ENCODE peak calls at places on chromosome 2, in five cellular contexts. I, P, F, G and X are unnamed samples.

GRCh38 chr2:216034065-216034464 is 20.7 kb upstream of the MREG start:
- DNase-seq in I (peak), P (peak), F (peak), G (peak), X (no peak)

GRCh38 chr2:106546376-106546990 is 59.3 kb downstream of the CD8B2 start:
- DNase-seq in I (no peak), P (no peak), F (no peak), G (no peak), X (no peak)

GRCh38 chr2:120952318-120952717 is 216.7 kb downstream of the GLI2 start:
- DNase-seq in I (no peak), P (peak), F (no peak), G (no peak), X (no peak)

GRCh38 chr2:235946590-235946989 is 221.6 kb downstream of the GBX2 start:
- DNase-seq in I (no peak), P (no peak), F (no peak), G (no peak), X (no peak)

GRCh38 chr2:85179541-85179940 is 46.3 kb downstream of the TCF7L1 start:
- DNase-seq in I (no peak), P (no peak), F (no peak), G (no peak), X (no peak)

GRCh38 chr2:77831471-77831870 is 309.3 kb upstream of the LRRTM4 start:
- DNase-seq in I (no peak), P (no peak), F (no peak), G (no peak), X (no peak)

GRCh38 chr2:107592225-107592624 is 234.5 kb upstream of the RGPD4 start:
- DNase-seq in I (no peak), P (no peak), F (no peak), G (no peak), X (no peak)

GRCh38 chr2:69797836-69798465 is 31.5 kb upstream of the GMCL1 start:
- DNase-seq in I (no peak), P (peak), F (no peak), G (no peak), X (no peak)

GRCh38 chr2:79191816-79192215 is 32.3 kb upstream of the REG3A start:
- DNase-seq in I (no peak), P (no peak), F (no peak), G (no peak), X (no peak)

GRCh38 chr2:23760746-23761145 is 166.2 kb downstream of the ATAD2B start:
- DNase-seq in I (no peak), P (peak), F (no peak), G (no peak), X (no peak)
- TF ChIP-seq CTCF in I (no peak), P (peak), F (peak), G (peak), X (peak)

DNA sequence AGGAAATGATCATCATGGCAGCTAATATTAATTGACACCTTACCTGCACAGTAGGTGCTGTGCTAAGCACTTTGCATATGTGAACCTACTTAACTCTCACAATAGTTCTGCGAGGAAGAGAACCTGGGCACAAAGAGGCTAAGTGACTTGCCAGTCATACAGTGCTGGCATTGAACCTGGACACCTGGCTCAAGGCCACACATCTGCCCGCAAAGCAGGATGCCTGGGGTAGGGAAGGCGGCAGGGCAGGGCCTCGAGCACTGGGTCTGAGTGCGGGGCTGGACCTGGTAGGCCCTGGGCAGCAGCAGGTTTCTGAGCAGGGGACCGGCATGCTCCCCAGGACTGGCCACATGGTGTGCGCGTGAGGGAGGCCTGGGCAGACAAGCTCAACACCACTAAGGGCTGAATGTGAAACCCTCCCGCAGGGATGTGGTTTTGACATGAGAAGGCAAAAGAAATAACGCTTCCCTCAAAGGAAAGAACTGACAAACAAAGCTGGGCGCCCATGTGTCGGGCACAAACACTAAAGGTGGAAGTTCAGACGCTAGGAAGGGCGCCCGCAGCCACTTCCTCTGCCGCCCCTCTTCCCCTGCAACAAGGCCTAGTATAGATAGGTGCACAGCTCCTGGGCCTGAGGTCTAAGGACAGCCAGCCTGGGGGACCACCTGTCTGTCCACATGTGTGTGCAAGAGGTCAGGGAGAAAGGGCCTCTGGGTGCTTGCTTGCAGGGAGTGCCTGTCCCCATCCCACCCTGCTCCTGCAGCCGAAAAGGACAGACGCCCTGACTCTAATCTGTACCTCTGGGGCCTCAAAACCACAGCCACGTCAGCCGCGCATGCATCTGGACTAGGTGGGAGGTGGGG is 92.5 kb downstream of the ZFP36L2 start:
- DNase-seq in I (peak), P (no peak), F (no peak), G (no peak), X (no peak)
- TF ChIP-seq CTCF in I (no peak), P (no peak), F (no peak), G (no peak), X (no peak)

DNA sequence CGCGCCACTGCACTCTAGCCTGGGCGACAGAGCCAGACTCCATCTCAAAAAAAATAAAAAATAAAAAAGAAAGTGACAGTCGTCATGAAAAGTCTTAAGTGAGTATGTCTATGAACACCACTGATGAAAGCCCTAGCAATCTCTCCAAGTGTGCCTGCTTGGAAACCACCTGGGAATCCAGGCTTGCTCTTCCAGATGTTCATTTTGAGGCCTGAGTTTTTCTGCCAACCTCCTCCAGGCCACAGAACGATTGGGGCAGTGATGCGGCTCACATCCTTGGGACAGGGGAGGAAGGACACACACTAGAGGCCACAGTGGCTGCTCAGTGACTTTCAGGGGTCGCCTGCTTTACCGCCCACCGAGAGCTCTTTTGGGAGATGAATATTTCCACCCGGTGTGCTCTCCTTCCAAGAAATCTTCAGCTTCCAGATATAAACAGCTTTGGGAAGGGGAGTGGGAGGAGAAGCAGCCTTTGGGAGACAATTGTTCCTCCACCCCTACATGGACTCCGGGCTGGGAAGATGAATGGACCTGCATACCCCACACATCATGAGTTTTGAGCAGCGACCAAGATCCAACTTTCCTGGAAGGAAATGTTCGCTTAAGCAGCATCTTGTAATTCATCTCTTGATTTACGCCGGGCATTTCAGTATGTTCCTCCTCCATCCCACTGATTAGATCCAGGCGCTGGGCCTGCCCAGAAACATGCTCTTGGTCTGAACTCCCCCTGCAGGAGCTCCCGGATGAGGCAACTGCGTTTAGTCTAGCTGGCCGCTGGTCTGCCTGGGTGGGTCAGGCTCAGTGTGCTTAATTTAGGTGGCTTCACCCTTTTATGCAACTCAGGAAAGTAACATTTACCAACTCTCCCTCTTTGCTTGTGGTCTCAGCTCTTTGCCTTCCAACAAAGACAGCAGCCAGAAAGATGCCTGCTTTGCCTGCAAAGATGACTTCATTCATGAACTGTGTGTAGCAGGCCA is 6.2 kb upstream of the ARMC9 start:
- DNase-seq in I (peak), P (peak), F (peak), G (peak), X (peak)
- TF ChIP-seq CTCF in I (peak), P (peak), F (peak), G (peak), X (peak)

GRCh38 chr2:238714038-238714528 is 133.8 kb upstream of the TWIST2 start:
- DNase-seq in I (no peak), P (no peak), F (no peak), G (no peak), X (no peak)
- TF ChIP-seq CTCF in I (no peak), P (no peak), F (no peak), G (peak), X (no peak)